ENCODE peak calls at places on chromosomes 6 and 20, in nine cellular contexts. M is AG04449; Q is T-helper 9 cell; A is kidney tubule cell; T is COR-L47; P is amygdala; S is stimulated activated CD4-positive, alpha-beta T cell treated with anti-CD3 and anti-CD28 coated beads, Interleukin-15, amount 100 ng/mL, for 24 hours; B is AG09309; J is activated naive CD4-positive, alpha-beta T cell. U is an unnamed sample.

GRCh38 chr6:40874495-40874894 is 164.5 kb downstream of the UNC5CL start:
- DNase-seq in M (no peak), Q (no peak), A (no peak), T (no peak), P (no peak), S (no peak), B (no peak), J (no peak), U (no peak)

GRCh38 chr6:143822584-143823024 is 20.5 kb upstream of the LTV1 start:
- DNase-seq in M (no peak), Q (no peak), A (peak; percentile 51), T (no peak), P (no peak), S (no peak), B (peak; percentile 46), J (no peak), U (no peak)

GRCh38 chr6:133132583-133132982 is 108.6 kb upstream of the EYA4 start:
- DNase-seq in M (no peak), Q (no peak), A (no peak), T (no peak), P (no peak), S (no peak), B (no peak), J (no peak), U (no peak)

GRCh38 chr6:47267301-47267700 is 42.4 kb downstream of the TNFRSF21 start:
- DNase-seq in M (no peak), Q (no peak), A (no peak), T (no peak), P (no peak), S (no peak), B (no peak), J (no peak), U (no peak)

GRCh38 chr6:53428886-53429285 is 80.1 kb upstream of the ELOVL5 start:
- DNase-seq in M (no peak), Q (no peak), A (no peak), T (no peak), P (no peak), S (no peak), B (no peak), J (no peak), U (no peak)

GRCh38 chr6:148265058-148265457 is 77.6 kb upstream of the SASH1 start:
- DNase-seq in M (no peak), Q (no peak), A (peak; percentile 17), T (no peak), P (no peak), S (no peak), B (no peak), J (no peak), U (no peak)

GRCh38 chr6:84764332-84765049 is at the start of gene TBX18:
- DNase-seq in M (peak; percentile 95), Q (no peak), A (peak; percentile 93), T (peak; percentile 87), P (no peak), S (peak; percentile 55), B (peak; percentile 98), J (no peak), U (no peak)

GRCh38 chr20:62623488-62624324 is 18.6 kb upstream of the SLCO4A1 start:
- DNase-seq in M (no peak), Q (peak; percentile 68), A (peak; percentile 97), T (peak; percentile 57), P (no peak), S (peak; percentile 95), B (peak; percentile 44), J (peak; percentile 50), U (peak; percentile 21)

GRCh38 chr6:63560806-63561672 is 11.2 kb upstream of the LOC128125822 start:
- DNase-seq in M (no peak), Q (no peak), A (peak; percentile 38), T (no peak), P (no peak), S (no peak), B (no peak), J (no peak), U (no peak)

GRCh38 chr20:34022154-34022842 is 28.6 kb downstream of the RALY start:
- DNase-seq in M (no peak), Q (no peak), A (no peak), T (no peak), P (no peak), S (no peak), B (no peak), J (no peak), U (no peak)

GRCh38 chr20:60268502-60268901 is 310.3 kb downstream of the CDH26 start:
- DNase-seq in M (no peak), Q (no peak), A (peak; percentile 6), T (no peak), P (no peak), S (no peak), B (no peak), J (no peak), U (no peak)

GRCh38 chr20:6767536-6768227 is at the start of gene BMP2:
- DNase-seq in M (no peak), Q (no peak), A (peak; percentile 83), T (peak; percentile 60), P (peak; percentile 77), S (peak; percentile 20), B (no peak), J (no peak), U (peak; percentile 56)

GRCh38 chr6:38806271-38806670 is 91.2 kb downstream of the DNAH8 start:
- DNase-seq in M (no peak), Q (no peak), A (no peak), T (no peak), P (no peak), S (no peak), B (no peak), J (no peak), U (no peak)

GRCh38 chr6:10417681-10418104 is 2.8 kb upstream of the TFAP2A start:
- DNase-seq in M (no peak), Q (no peak), A (no peak), T (no peak), P (no peak), S (no peak), B (no peak), J (no peak), U (no peak)

GRCh38 chr6:93792751-93793150 is 373.4 kb upstream of the EPHA7 start:
- DNase-seq in M (no peak), Q (no peak), A (peak; percentile 16), T (no peak), P (no peak), S (no peak), B (no peak), J (no peak), U (no peak)

GRCh38 chr6:95846652-95847051 is 169.1 kb upstream of the FUT9 start:
- DNase-seq in M (no peak), Q (no peak), A (no peak), T (no peak), P (no peak), S (no peak), B (no peak), J (no peak), U (no peak)